ENCODE peak calls at places on chromosomes 12 and 14, in nine cellular contexts. R is NCI-H1436 treated with DMSO at 0.1 percent for 48 hours; A is esophagus muscularis mucosa; O is T-helper 1 cell; K is transverse colon; B is GM12878; Z is stimulated activated CD8-positive, alpha-beta memory T cell treated with anti-CD3 and anti-CD28 coated beads, Interleukin-4, amount 100 ng/mL, for 48 hours; Q is AG08395; S is RCC 7860. X is an unnamed sample.

GRCh38 chr12:91991397-91992187 is 154.1 kb downstream of the BTG1 start:
- DNase-seq in R (no peak), A (no peak), O (peak), K (no peak), B (peak), Z (no peak), Q (no peak), S (no peak), X (no peak)

GRCh38 chr12:25557830-25558436 is 4.8 kb upstream of the LMNTD1 start:
- DNase-seq in R (no peak), A (no peak), O (peak), K (no peak), B (no peak), Z (peak), Q (no peak), S (no peak), X (peak)

GRCh38 chr12:91040356-91040755 is 17.5 kb downstream of the KERA start:
- DNase-seq in R (no peak), A (no peak), O (no peak), K (no peak), B (no peak), Z (no peak), Q (peak), S (no peak), X (no peak)

GRCh38 chr14:56989359-56989758 is 179.1 kb upstream of the OTX2 start:
- DNase-seq in R (no peak), A (no peak), O (no peak), K (no peak), B (no peak), Z (no peak), Q (no peak), S (no peak), X (no peak)

GRCh38 chr14:23877538-23878180 is 75.9 kb upstream of the DHRS4 start:
- DNase-seq in R (no peak), A (no peak), O (peak), K (no peak), B (peak), Z (peak), Q (peak), S (no peak), X (no peak)

GRCh38 chr14:83133986-83134664 is 1600.5 kb upstream of the SEL1L start:
- DNase-seq in R (no peak), A (no peak), O (no peak), K (no peak), B (no peak), Z (no peak), Q (no peak), S (no peak), X (no peak)

GRCh38 chr12:45503887-45504286 is 225.6 kb upstream of the ARID2 start:
- DNase-seq in R (no peak), A (no peak), O (no peak), K (no peak), B (no peak), Z (no peak), Q (no peak), S (no peak), X (no peak)

GRCh38 chr12:121223283-121223946 is 13.5 kb downstream of the P2RX4 start:
- DNase-seq in R (no peak), A (no peak), O (peak), K (peak), B (no peak), Z (peak), Q (no peak), S (no peak), X (no peak)

GRCh38 chr12:54431911-54432814 is 13.1 kb upstream of the ITGA5 start:
- DNase-seq in R (no peak), A (no peak), O (no peak), K (peak), B (no peak), Z (peak), Q (peak), S (peak), X (peak)

GRCh38 chr12:10672231-10672868 is 1.5 kb downstream of the STYK1 start:
- DNase-seq in R (no peak), A (no peak), O (no peak), K (peak), B (no peak), Z (no peak), Q (no peak), S (no peak), X (no peak)

GRCh38 chr12:92226036-92226661 is 80.5 kb upstream of the BTG1 start:
- DNase-seq in R (no peak), A (no peak), O (no peak), K (no peak), B (no peak), Z (no peak), Q (no peak), S (no peak), X (no peak)

GRCh38 chr12:110330544-110330943 is 49.5 kb downstream of the ATP2A2 start:
- DNase-seq in R (no peak), A (no peak), O (no peak), K (no peak), B (no peak), Z (no peak), Q (peak), S (no peak), X (no peak)

GRCh38 chr12:31712877-31713276 is 15.9 kb downstream of the AMN1 start:
- DNase-seq in R (no peak), A (no peak), O (no peak), K (no peak), B (no peak), Z (no peak), Q (no peak), S (no peak), X (no peak)

GRCh38 chr14:58395815-58396626 is at the start of gene TOMM20L:
- DNase-seq in R (no peak), A (peak), O (peak), K (peak), B (no peak), Z (peak), Q (peak), S (no peak), X (peak)

GRCh38 chr12:42442328-42442759 is 116.4 kb downstream of the PPHLN1 start:
- DNase-seq in R (no peak), A (no peak), O (no peak), K (no peak), B (no peak), Z (no peak), Q (no peak), S (no peak), X (no peak)

GRCh38 chr12:54413284-54414190 is 5.5 kb downstream of the ITGA5 start:
- DNase-seq in R (no peak), A (no peak), O (peak), K (peak), B (no peak), Z (peak), Q (peak), S (no peak), X (no peak)